ENCODE peak calls at places on chromosomes 16 and 17, in ten cellular contexts. A is PC-9, M is left lung, X is Peyer's patch, S is stomach, R is left ventricle myocardium inferior, J is cardiac muscle cell, N is AG04450, Q is neuronal stem cell, L is fibroblast of lung. F is an unnamed sample.

GRCh38 chr17:5711344-5711743 is 127.0 kb upstream of the NLRP1 start:
- DNase-seq in A (no peak), M (no peak), X (no peak), S (no peak), R (no peak), J (no peak), N (no peak), Q (peak; percentile 58), L (no peak), F (no peak)

GRCh38 chr17:34858941-34859562 is 102.2 kb downstream of the CCT6B start:
- DNase-seq in A (no peak), M (no peak), X (no peak), S (no peak), R (no peak), J (peak; percentile 6), N (no peak), Q (no peak), L (no peak), F (no peak)

GRCh38 chr17:1714980-1715802 is 5.0 kb upstream of the TLCD2 start:
- DNase-seq in A (peak; percentile 96), M (peak; percentile 95), X (peak; percentile 93), S (peak; percentile 84), R (peak; percentile 94), J (peak; percentile 96), N (peak; percentile 73), Q (no peak), L (peak; percentile 87), F (no peak)

GRCh38 chr16:87441886-87442580 is 49.9 kb downstream of the MAP1LC3B start:
- DNase-seq in A (no peak), M (no peak), X (no peak), S (no peak), R (no peak), J (no peak), N (no peak), Q (no peak), L (peak; percentile 36), F (no peak)

GRCh38 chr16:72162105-72162680 is 9.8 kb downstream of the PMFBP1 start:
- DNase-seq in A (no peak), M (no peak), X (no peak), S (no peak), R (no peak), J (peak; percentile 26), N (no peak), Q (no peak), L (no peak), F (no peak)

GRCh38 chr16:46926470-46927225 is 42.5 kb downstream of the GPT2 start:
- DNase-seq in A (no peak), M (no peak), X (no peak), S (no peak), R (no peak), J (no peak), N (no peak), Q (no peak), L (no peak), F (no peak)

GRCh38 chr17:56557682-56558081 is 35.8 kb upstream of the NOG start:
- DNase-seq in A (no peak), M (no peak), X (no peak), S (no peak), R (no peak), J (no peak), N (no peak), Q (no peak), L (no peak), F (no peak)

GRCh38 chr16:17518441-17518840 is 47.7 kb upstream of the XYLT1 start:
- DNase-seq in A (no peak), M (no peak), X (no peak), S (no peak), R (no peak), J (no peak), N (no peak), Q (no peak), L (peak; percentile 97), F (no peak)

GRCh38 chr17:7192271-7192937 is 13.2 kb upstream of the ASGR1 start:
- DNase-seq in A (no peak), M (no peak), X (no peak), S (no peak), R (no peak), J (no peak), N (no peak), Q (no peak), L (no peak), F (no peak)

GRCh38 chr17:15036238-15036637 is 228.9 kb downstream of the PMP22 start:
- DNase-seq in A (no peak), M (no peak), X (no peak), S (no peak), R (no peak), J (no peak), N (no peak), Q (no peak), L (no peak), F (peak; percentile 50)

GRCh38 chr17:41338961-41339485 is 11.6 kb downstream of the KRT33A start:
- DNase-seq in A (no peak), M (no peak), X (no peak), S (no peak), R (no peak), J (no peak), N (no peak), Q (no peak), L (no peak), F (no peak)

GRCh38 chr16:20763461-20764232 is at the start of gene ACSM3:
- DNase-seq in A (peak; percentile 60), M (no peak), X (peak; percentile 50), S (peak; percentile 78), R (no peak), J (peak; percentile 84), N (peak; percentile 59), Q (peak; percentile 5), L (peak; percentile 71), F (peak; percentile 45)
- H3K9me3 ChIP-seq in A (peaks cover 10% of the 10 kb centered on the region), M (no peaks in the 10 kb centered on the region), X (no peaks in the 10 kb centered on the region), S (no peaks in the 10 kb centered on the region), R (peaks cover 4% of the 10 kb centered on the region), J (no peaks in the 10 kb centered on the region), N (no peaks in the 10 kb centered on the region), Q (peaks cover 13% of the 10 kb centered on the region), L (no peaks in the 10 kb centered on the region), F (no peaks in the 10 kb centered on the region)

DNA sequence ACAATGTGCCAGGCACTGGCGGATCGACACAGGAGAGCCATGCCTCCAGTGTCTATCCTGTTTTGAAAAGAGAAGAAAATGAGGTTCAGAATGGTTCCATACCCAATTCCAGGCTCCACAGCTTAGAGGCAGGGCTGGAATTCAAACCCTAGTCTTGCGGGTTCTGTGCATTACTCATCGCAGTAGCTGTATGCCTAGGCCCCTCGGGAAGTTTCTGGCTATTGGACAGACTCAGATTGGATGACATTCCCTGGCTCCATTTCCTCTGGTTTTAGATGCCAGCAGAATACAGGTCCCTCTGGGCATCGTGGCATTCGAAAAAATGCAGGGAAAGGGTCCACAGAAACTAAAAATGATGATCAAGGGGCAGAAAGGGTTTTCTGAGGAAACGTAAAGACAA is 184.7 kb downstream of the COPRS start:
- DNase-seq in A (peak; percentile 34), M (no peak), X (no peak), S (no peak), R (no peak), J (peak; percentile 78), N (no peak), Q (no peak), L (peak; percentile 77), F (no peak)
- H3K27ac ChIP-seq in A (no peak overlapping the region), M (no peak overlapping the region), X (no peak overlapping the region), S (no peak overlapping the region), R (no peak overlapping the region), J (no peak overlapping the region), N (no peak overlapping the region), Q (no peak overlapping the region), L (no peak overlapping the region), F (no peak overlapping the region)

GRCh38 chr16:51056331-51056730 is 94.7 kb downstream of the SALL1 start:
- DNase-seq in A (no peak), M (no peak), X (no peak), S (no peak), R (no peak), J (no peak), N (no peak), Q (no peak), L (no peak), F (no peak)

GRCh38 chr16:51053805-51054204 is 97.3 kb downstream of the SALL1 start:
- DNase-seq in A (no peak), M (no peak), X (no peak), S (no peak), R (no peak), J (no peak), N (no peak), Q (no peak), L (no peak), F (no peak)

GRCh38 chr16:51057969-51058337 is 93.1 kb downstream of the SALL1 start:
- DNase-seq in A (no peak), M (no peak), X (no peak), S (no peak), R (no peak), J (no peak), N (no peak), Q (no peak), L (no peak), F (no peak)

GRCh38 chr16:51061355-51061754 is 89.7 kb downstream of the SALL1 start:
- DNase-seq in A (no peak), M (no peak), X (no peak), S (no peak), R (no peak), J (no peak), N (no peak), Q (no peak), L (no peak), F (no peak)

DNA sequence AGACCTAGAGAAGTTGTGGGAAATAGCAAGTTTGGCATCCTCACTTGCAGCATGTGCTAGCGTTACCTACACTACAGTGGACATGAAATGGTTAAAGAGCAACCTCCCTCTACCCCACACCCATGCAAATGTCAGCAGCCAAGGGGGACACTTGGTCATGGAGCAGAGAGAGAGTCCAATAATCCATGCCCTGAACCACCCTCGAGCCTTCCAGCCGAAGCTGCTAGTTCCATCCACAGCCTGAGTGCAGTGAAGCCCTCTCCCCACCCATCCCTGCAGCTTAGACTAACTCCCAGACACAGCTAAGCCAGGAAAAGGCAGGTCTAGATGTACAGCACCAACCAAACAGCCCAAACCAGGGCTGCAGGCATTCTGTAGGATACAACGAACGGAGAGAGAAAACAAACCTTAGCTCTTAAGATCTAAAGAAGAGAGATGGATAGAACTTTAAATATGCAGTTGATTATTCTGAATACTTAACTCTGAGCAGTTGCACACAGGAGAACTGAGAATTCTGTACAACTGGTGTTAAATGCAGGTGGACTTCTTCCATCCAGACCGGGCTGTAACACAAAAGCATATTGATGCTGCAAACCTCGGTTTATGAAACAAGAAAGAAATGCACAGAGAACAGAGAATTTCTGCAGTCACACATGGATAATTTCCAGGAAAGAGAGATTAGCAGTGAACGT is 93.8 kb downstream of the SALL1 start:
- DNase-seq in A (no peak), M (no peak), X (no peak), S (no peak), R (no peak), J (no peak), N (no peak), Q (no peak), L (no peak), F (no peak)
- H3K4me3 ChIP-seq in A (no peak overlapping the region), M (no peak overlapping the region), X (no peak overlapping the region), S (no peak overlapping the region), R (no peak overlapping the region), J (no peak overlapping the region), N (no peak overlapping the region), Q (no peak overlapping the region), L (no peak overlapping the region), F (no peak overlapping the region)

DNA sequence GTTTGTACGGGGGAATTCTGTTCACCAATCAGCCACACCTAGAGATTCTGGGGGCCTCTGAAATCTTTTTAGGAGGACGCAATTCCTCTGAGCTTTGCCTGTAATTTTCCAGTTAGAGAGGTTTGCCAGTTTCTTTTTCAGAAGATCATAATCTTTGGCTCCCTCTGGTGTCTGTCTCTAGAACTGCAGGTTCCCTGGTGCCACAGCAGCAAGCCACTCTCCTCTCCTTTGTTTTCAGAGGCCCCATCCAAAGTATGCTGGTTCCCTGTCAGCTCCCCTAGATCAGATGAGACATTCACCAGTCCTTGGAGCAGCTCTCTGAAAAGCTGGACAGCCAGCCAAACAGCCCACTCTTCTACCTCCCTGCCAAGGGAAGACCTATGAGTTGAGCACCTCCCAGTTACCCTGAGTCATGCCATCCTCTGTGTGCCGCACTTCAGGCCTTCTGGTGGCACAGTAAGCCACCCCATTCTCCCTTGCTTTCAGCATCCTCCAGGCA is 36.1 kb downstream of the RNF112 start:
- DNase-seq in A (peak; percentile 73), M (no peak), X (no peak), S (peak; percentile 73), R (no peak), J (peak; percentile 85), N (peak; percentile 49), Q (peak; percentile 83), L (peak; percentile 47), F (no peak)
- H3K9me3 ChIP-seq in A (peaks cover 10% of the 10 kb centered on the region), M (no peaks in the 10 kb centered on the region), X (no peaks in the 10 kb centered on the region), S (no peaks in the 10 kb centered on the region), R (peaks cover 23% of the 10 kb centered on the region), J (no peaks in the 10 kb centered on the region), N (peaks cover 15% of the 10 kb centered on the region), Q (peaks cover 17% of the 10 kb centered on the region), L (no peaks in the 10 kb centered on the region), F (no peaks in the 10 kb centered on the region)

F was measured in iPS DF 6.9.